ENCODE peak calls at places on chromosomes 1 and 21, in eight cellular contexts. X, D, N, I, S, K, C and M are unnamed samples.

GRCh38 chr1:214471458-214471857 is 79.9 kb downstream of the PTPN14 start:
- DNase-seq in I (no peak), D (no peak), X (no peak), C (no peak), K (no peak), N (no peak), S (no peak), M (no peak)

GRCh38 chr1:19452221-19452663 is 33.1 kb downstream of the CAPZB start:
- DNase-seq in N (peak), I (no peak), S (peak), X (no peak), D (no peak), K (no peak), C (no peak), M (no peak)

GRCh38 chr1:218718977-218719376 is 373.8 kb downstream of the TGFB2 start:
- DNase-seq in N (no peak), C (no peak), X (no peak), S (peak), D (no peak), K (no peak), I (no peak), M (no peak)

GRCh38 chr1:201712387-201713092 is 116.4 kb upstream of the IPO9 start:
- DNase-seq in K (no peak), N (no peak), S (no peak), I (no peak), D (no peak), X (no peak), C (no peak), M (no peak)

GRCh38 chr21:14554948-14555347 is 8.8 kb upstream of the SAMSN1 start:
- DNase-seq in S (no peak), C (no peak), I (no peak), K (no peak), D (no peak), N (no peak), X (no peak), M (no peak)

GRCh38 chr1:157198619-157199420 is 60.6 kb upstream of the ETV3 start:
- DNase-seq in K (no peak), C (no peak), X (no peak), D (peak), S (no peak), N (no peak), I (no peak), M (no peak)

GRCh38 chr1:2962061-2962460 is 59.2 kb upstream of the ACTRT2 start:
- DNase-seq in N (no peak), C (no peak), X (no peak), D (no peak), I (no peak), K (no peak), S (no peak), M (peak)

GRCh38 chr1:209325492-209325891 is 258.0 kb upstream of the CAMK1G start:
- DNase-seq in I (no peak), C (no peak), D (no peak), S (no peak), N (no peak), K (no peak), X (no peak), M (no peak)

GRCh38 chr1:98677288-98677687 is 15.8 kb downstream of the SNX7 start:
- DNase-seq in K (no peak), X (no peak), D (no peak), C (no peak), S (peak), N (peak), I (no peak), M (no peak)

GRCh38 chr1:167936930-167937708 is at the start of gene MPC2:
- DNase-seq in S (peak), D (peak), C (peak), X (peak), N (peak), I (peak), K (peak), M (peak)

GRCh38 chr1:171912509-171913185 is 71.3 kb downstream of the DNM3 start:
- DNase-seq in S (no peak), I (no peak), X (no peak), K (no peak), N (no peak), C (no peak), D (no peak), M (no peak)

GRCh38 chr1:40264354-40264781 is 6.3 kb downstream of the ZMPSTE24 start:
- DNase-seq in S (peak), K (no peak), X (no peak), C (peak), D (no peak), I (peak), N (no peak), M (no peak)

GRCh38 chr1:66242646-66243547 is 291.1 kb upstream of the SGIP1 start:
- DNase-seq in N (peak), S (peak), C (peak), K (peak), X (peak), D (peak), I (peak), M (peak)

GRCh38 chr1:14039894-14040430 is 340.0 kb downstream of the PRDM2 start:
- DNase-seq in D (no peak), C (no peak), N (no peak), S (no peak), I (no peak), K (no peak), X (no peak), M (no peak)

GRCh38 chr1:54158071-54158470 is 5.3 kb upstream of the CDCP2 start:
- DNase-seq in C (no peak), S (no peak), D (no peak), K (no peak), N (no peak), X (no peak), I (no peak), M (no peak)